ENCODE peak calls at places on chromosomes 1 and 21, in seven cellular contexts. G is epithelial cell of prostate; V is RWPE1; P is effector memory CD4-positive, alpha-beta T cell; W is SW 1271; B is activated naive CD8-positive, alpha-beta T cell treated with anti-CD3 and anti-CD28 coated beads for 36 hours; K is substantia nigra. C is an unnamed sample.

GRCh38 chr1:31683997-31684396 is 19.8 kb downstream of the COL16A1 start:
- DNase-seq in G (no peak), V (no peak), P (no peak), W (no peak), B (no peak), K (no peak), C (no peak)

GRCh38 chr1:199861020-199861795 is 166.3 kb upstream of the NR5A2 start:
- DNase-seq in G (no peak), V (no peak), P (no peak), W (no peak), B (no peak), K (no peak), C (no peak)

GRCh38 chr1:9448132-9449105 is 90.8 kb upstream of the SLC25A33 start:
- DNase-seq in G (no peak), V (no peak), P (no peak), W (no peak), B (no peak), K (no peak), C (no peak)

GRCh38 chr1:6975991-6976390 is 190.7 kb downstream of the CAMTA1 start:
- DNase-seq in G (no peak), V (no peak), P (no peak), W (no peak), B (no peak), K (no peak), C (no peak)

GRCh38 chr1:3711780-3712451 is 40.3 kb upstream of the CCDC27 start:
- DNase-seq in G (peak; percentile 24), V (peak; percentile 87), P (no peak), W (no peak), B (no peak), K (no peak), C (peak; percentile 70)

GRCh38 chr21:14773777-14774345 is 227.7 kb upstream of the SAMSN1 start:
- DNase-seq in G (peak; percentile 5), V (peak; percentile 23), P (peak; percentile 10), W (no peak), B (peak; percentile 36), K (peak; percentile 2), C (no peak)

GRCh38 chr21:25733859-25734653 is 648 bp downstream of the ATP5PF start:
- DNase-seq in G (no peak), V (no peak), P (no peak), W (no peak), B (peak; percentile 43), K (peak; percentile 35), C (no peak)

GRCh38 chr21:16169102-16169511 is 439.3 kb downstream of the USP25 start:
- DNase-seq in G (no peak), V (no peak), P (no peak), W (no peak), B (no peak), K (no peak), C (no peak)

GRCh38 chr1:212671342-212672031 is 28.2 kb downstream of the BATF3 start:
- DNase-seq in G (no peak), V (peak; percentile 65), P (no peak), W (no peak), B (no peak), K (no peak), C (no peak)

GRCh38 chr1:246497331-246497915 is 9.7 kb downstream of the SMYD3 start:
- DNase-seq in G (no peak), V (peak; percentile 59), P (no peak), W (peak; percentile 26), B (no peak), K (no peak), C (peak; percentile 33)

GRCh38 chr1:200699871-200700270 is 30.2 kb upstream of the DDX59 start:
- DNase-seq in G (no peak), V (no peak), P (no peak), W (no peak), B (no peak), K (no peak), C (no peak)

GRCh38 chr1:224450164-224450955 is 15.8 kb upstream of the WDR26 start:
- DNase-seq in G (no peak), V (no peak), P (no peak), W (no peak), B (no peak), K (no peak), C (no peak)

GRCh38 chr21:25913488-25913887 is 178.7 kb downstream of the GABPA start:
- DNase-seq in G (no peak), V (no peak), P (no peak), W (no peak), B (no peak), K (no peak), C (no peak)

GRCh38 chr1:77976433-77977076 is 2.3 kb downstream of the FUBP1 start:
- DNase-seq in G (no peak), V (no peak), P (no peak), W (no peak), B (no peak), K (no peak), C (no peak)

GRCh38 chr1:165807613-165808012 is 19.8 kb upstream of the UCK2 start:
- DNase-seq in G (no peak), V (no peak), P (no peak), W (no peak), B (no peak), K (no peak), C (no peak)

GRCh38 chr1:51058863-51059262 is 43.2 kb upstream of the C1orf185 start:
- DNase-seq in G (no peak), V (no peak), P (no peak), W (no peak), B (no peak), K (no peak), C (no peak)

GRCh38 chr1:11802973-11803885 is 2.5 kb downstream of the MTHFR start:
- DNase-seq in G (no peak), V (peak; percentile 72), P (peak; percentile 53), W (no peak), B (peak; percentile 79), K (peak; percentile 45), C (peak; percentile 78)

GRCh38 chr1:41713557-41714327 is 205.0 kb downstream of the HIVEP3 start:
- DNase-seq in G (no peak), V (peak; percentile 78), P (no peak), W (no peak), B (no peak), K (no peak), C (no peak)